ENCODE peak calls at places on chromosome 17, in seven cellular contexts. S, H, Y, F, O, V and D are unnamed samples.

GRCh38 chr17:77885678-77886386 is 72.7 kb upstream of the TNRC6C start:
- DNase-seq in H (no peak), F (no peak), Y (no peak), S (no peak), O (no peak), V (no peak), D (no peak)

GRCh38 chr17:81977211-81978091 is at the start of gene ASPSCR1:
- DNase-seq in F (peak; percentile 93), O (peak; percentile 87), H (peak; percentile 94), V (peak; percentile 93), Y (peak; percentile 95), S (peak; percentile 86), D (peak; percentile 87)

GRCh38 chr17:77107506-77108433 is 33.0 kb upstream of the SEC14L1 start:
- DNase-seq in S (no peak), V (no peak), Y (no peak), O (peak; percentile 55), H (no peak), F (no peak), D (no peak)

GRCh38 chr17:60641810-60642220 is 35.8 kb upstream of the BCAS3 start:
- DNase-seq in O (peak; percentile 67), S (peak; percentile 78), V (no peak), F (peak; percentile 48), Y (peak; percentile 85), H (peak; percentile 70), D (no peak)

GRCh38 chr17:59669411-59669810 is 37.8 kb downstream of the PTRH2 start:
- DNase-seq in H (no peak), F (no peak), Y (peak; percentile 21), O (no peak), V (no peak), S (no peak), D (no peak)

GRCh38 chr17:79469646-79470045 is 141.2 kb downstream of the RBFOX3 start:
- DNase-seq in V (no peak), H (no peak), S (no peak), O (no peak), Y (no peak), F (no peak), D (no peak)

GRCh38 chr17:50557265-50558029 is 3.1 kb upstream of the CACNA1G start:
- DNase-seq in S (no peak), Y (no peak), V (no peak), H (no peak), O (no peak), F (no peak), D (no peak)

GRCh38 chr17:70535986-70536385 is 366.7 kb downstream of the KCNJ2 start:
- DNase-seq in Y (no peak), H (no peak), O (no peak), S (no peak), V (no peak), F (no peak), D (no peak)

GRCh38 chr17:20966869-20967268 is 75.9 kb downstream of the USP22 start:
- DNase-seq in V (no peak), H (no peak), S (no peak), Y (no peak), O (no peak), F (no peak), D (no peak)

GRCh38 chr17:78132086-78132676 is 1.6 kb downstream of the TMC8 start:
- DNase-seq in H (peak; percentile 41), O (no peak), Y (no peak), F (peak; percentile 69), V (peak; percentile 84), S (no peak), D (peak; percentile 69)

GRCh38 chr17:1237471-1237870 is 32.8 kb upstream of the BHLHA9 start:
- DNase-seq in F (no peak), S (no peak), H (no peak), Y (no peak), O (no peak), V (no peak), D (no peak)

GRCh38 chr17:78381601-78382168 is 3.2 kb downstream of the PGS1 start:
- DNase-seq in O (no peak), S (no peak), V (no peak), H (no peak), F (no peak), Y (no peak), D (no peak)

GRCh38 chr17:51372345-51373004 is 112.1 kb downstream of the UTP18 start:
- DNase-seq in Y (peak; percentile 77), O (no peak), S (peak; percentile 98), H (peak; percentile 17), V (no peak), F (no peak), D (no peak)

GRCh38 chr17:2025622-2026309 is 632 bp upstream of the RTN4RL1 start:
- DNase-seq in V (peak; percentile 91), O (peak; percentile 65), S (no peak), F (peak; percentile 70), H (peak; percentile 85), Y (peak; percentile 84), D (peak; percentile 85)

GRCh38 chr17:49676276-49676868 is 1.5 kb downstream of the SPOP start:
- DNase-seq in O (no peak), V (no peak), F (peak; percentile 22), S (no peak), Y (no peak), H (no peak), D (no peak)

GRCh38 chr17:10683853-10684252 is 13.5 kb downstream of the SCO1 start:
- DNase-seq in V (no peak), S (peak; percentile 28), Y (peak; percentile 56), H (no peak), O (no peak), F (no peak), D (no peak)

GRCh38 chr17:57672205-57672632 is 72.9 kb downstream of the CCDC182 start:
- DNase-seq in H (no peak), O (no peak), Y (no peak), V (no peak), S (no peak), F (no peak), D (peak; percentile 72)

DNA sequence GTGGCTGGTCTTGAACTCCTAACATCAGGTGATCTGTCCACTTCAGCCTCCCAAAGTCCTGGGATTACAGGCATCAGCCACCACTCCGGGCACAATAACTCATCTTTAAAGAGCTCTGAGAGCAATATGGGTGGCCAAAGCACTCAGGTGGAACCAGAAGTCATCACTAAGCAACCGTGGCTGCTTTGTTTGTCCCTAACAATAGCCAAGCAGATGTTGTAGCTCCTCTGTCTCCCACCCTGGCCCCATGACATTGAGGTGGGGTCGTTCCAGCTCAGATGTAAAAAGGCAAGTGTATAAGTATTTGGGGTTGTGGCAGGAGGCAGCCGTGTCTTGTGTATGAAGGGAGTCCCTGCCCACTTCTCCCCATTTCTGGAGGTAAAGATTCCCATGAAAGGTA is 3.7 kb upstream of the SCIMP start:
- DNase-seq in F (no peak), V (no peak), H (no peak), Y (no peak), O (no peak), S (no peak), D (no peak)
- H3K4me1 ChIP-seq in F (no peaks in the 10 kb centered on the region), V (no peaks in the 10 kb centered on the region), H (peaks cover 7% of the 10 kb centered on the region), Y (peaks cover 3% of the 10 kb centered on the region), O (no peaks in the 10 kb centered on the region), S (no peaks in the 10 kb centered on the region), D (no peaks in the 10 kb centered on the region)

GRCh38 chr17:14374268-14374667 is 73.4 kb downstream of the HS3ST3B1 start:
- DNase-seq in Y (no peak), H (no peak), F (no peak), O (no peak), S (no peak), V (no peak), D (no peak)

GRCh38 chr17:14372905-14373559 is 72.2 kb downstream of the HS3ST3B1 start:
- DNase-seq in S (no peak), H (no peak), V (no peak), Y (no peak), F (peak; percentile 50), O (no peak), D (no peak)

GRCh38 chr17:14373587-14374259 is 72.8 kb downstream of the HS3ST3B1 start:
- DNase-seq in O (no peak), F (no peak), H (no peak), S (no peak), Y (peak; percentile 10), V (no peak), D (no peak)
- TF ChIP-seq POLR2A in O (no peak), F (no peak), H (no peak), S (no peak), Y (no peak), V (no peak), D (no peak)

GRCh38 chr17:69069289-69069688 is 8.6 kb upstream of the ABCA9 start:
- DNase-seq in S (no peak), V (no peak), Y (no peak), O (no peak), F (no peak), H (no peak), D (no peak)

GRCh38 chr17:69064476-69064875 is 3.7 kb upstream of the ABCA9 start:
- DNase-seq in O (no peak), Y (no peak), F (no peak), V (no peak), S (no peak), H (no peak), D (no peak)

GRCh38 chr17:69066482-69066881 is 5.8 kb upstream of the ABCA9 start:
- DNase-seq in S (no peak), F (no peak), Y (no peak), V (no peak), H (no peak), O (no peak), D (no peak)

GRCh38 chr17:69065113-69065512 is 4.4 kb upstream of the ABCA9 start:
- DNase-seq in V (no peak), F (no peak), H (no peak), S (no peak), Y (no peak), O (no peak), D (no peak)

GRCh38 chr17:69067274-69068047 is 6.7 kb upstream of the ABCA9 start:
- DNase-seq in O (no peak), Y (no peak), F (no peak), V (no peak), H (no peak), S (peak; percentile 4), D (no peak)
- H3K4me1 ChIP-seq in O (no peaks in the 10 kb centered on the region), Y (no peaks in the 10 kb centered on the region), F (no peaks in the 10 kb centered on the region), V (no peaks in the 10 kb centered on the region), H (no peaks in the 10 kb centered on the region), S (no peaks in the 10 kb centered on the region), D (no peaks in the 10 kb centered on the region)

GRCh38 chr17:83109793-83110645 is 30.6 kb downstream of the METRNL start:
- DNase-seq in O (peak; percentile 87), Y (peak; percentile 93), S (peak; percentile 76), V (peak; percentile 98), H (peak; percentile 91), F (no peak), D (peak; percentile 94)
- TF ChIP-seq POLR2A in O (no peak), Y (peak; percentile 32), S (no peak), V (no peak), H (no peak), F (no peak), D (no peak)